ENCODE peak calls at places on chromosomes 11 and 22, in five cellular contexts. J, R, M, Z and B are unnamed samples.
A peak's percentile ranks its signal among the peaks of the same experiment; 100 is the strongest.

GRCh38 chr11:112525844-112526590 is 265.4 kb upstream of the PLET1 start:
- DNase-seq in Z (no peak), R (no peak), J (no peak), M (no peak), B (no peak)

GRCh38 chr11:117423046-117423575 is 95.5 kb downstream of the CEP164 start:
- DNase-seq in M (no peak), R (no peak), J (no peak), Z (no peak), B (no peak)

GRCh38 chr11:10351768-10352641 is 47.1 kb downstream of the ADM start:
- DNase-seq in R (peak; percentile 72), J (no peak), Z (peak; percentile 82), M (peak; percentile 62), B (no peak)

GRCh38 chr22:42906605-42907338 is 49.7 kb upstream of the ARFGAP3 start:
- DNase-seq in Z (no peak), J (no peak), M (no peak), R (no peak), B (no peak)

GRCh38 chr11:134821422-134821821 is 409.4 kb upstream of the B3GAT1 start:
- DNase-seq in J (no peak), Z (no peak), R (no peak), M (no peak), B (no peak)

GRCh38 chr11:128741511-128741910 is 47.6 kb downstream of the FLI1 start:
- DNase-seq in J (no peak), M (no peak), R (no peak), Z (no peak), B (no peak)

GRCh38 chr11:59891781-59892181 is 13.2 kb downstream of the OOSP3 start:
- DNase-seq in R (no peak), Z (no peak), J (no peak), M (no peak), B (no peak)

GRCh38 chr11:36372101-36372767 is 76.1 kb downstream of the PRR5L start:
- DNase-seq in J (no peak), R (no peak), M (no peak), Z (peak; percentile 89), B (peak; percentile 94)

GRCh38 chr11:115716577-115717214 is 212.5 kb upstream of the CADM1 start:
- DNase-seq in M (no peak), R (no peak), J (no peak), Z (no peak), B (no peak)

GRCh38 chr11:72240461-72241289 is 3.3 kb downstream of the PHOX2A start:
- DNase-seq in Z (no peak), R (no peak), M (no peak), J (no peak), B (no peak)

GRCh38 chr11:97110376-97110775 is 720.6 kb downstream of the JRKL start:
- DNase-seq in R (no peak), Z (no peak), J (no peak), M (no peak), B (no peak)

GRCh38 chr11:62880803-62881578 is at the start of gene SLC3A2:
- DNase-seq in R (peak; percentile 84), Z (peak; percentile 91), M (peak; percentile 45), J (peak; percentile 89), B (peak; percentile 50)

GRCh38 chr11:7385532-7385931 is 99.8 kb upstream of the OLFML1 start:
- DNase-seq in M (no peak), J (no peak), R (no peak), Z (no peak), B (no peak)

GRCh38 chr11:78212586-78213371 is 24.1 kb downstream of the USP35 start:
- DNase-seq in R (no peak), M (peak; percentile 11), J (no peak), Z (peak; percentile 13), B (no peak)

GRCh38 chr22:40407021-40407761 is 36.8 kb downstream of the SGSM3 start:
- DNase-seq in Z (no peak), J (no peak), R (no peak), M (no peak), B (no peak)

GRCh38 chr11:43408277-43408676 is 49.6 kb downstream of the TTC17 start:
- DNase-seq in R (no peak), Z (no peak), M (no peak), J (no peak), B (no peak)

GRCh38 chr22:41821449-41822030 is 11.4 kb upstream of the SREBF2 start:
- DNase-seq in M (no peak), Z (no peak), J (no peak), R (no peak), B (no peak)

GRCh38 chr11:122285021-122285420 is 169.0 kb upstream of the BLID start:
- DNase-seq in J (no peak), Z (no peak), R (no peak), M (no peak), B (no peak)

GRCh38 chr11:63535734-63536133 is 874 bp upstream of the PLAAT4 start:
- DNase-seq in M (no peak), R (no peak), Z (no peak), J (no peak), B (no peak)

GRCh38 chr11:17543041-17543440 is 1.2 kb downstream of the USH1C start:
- DNase-seq in M (no peak), Z (no peak), J (no peak), R (no peak), B (no peak)

GRCh38 chr11:24679686-24680318 is 182.9 kb downstream of the LUZP2 start:
- DNase-seq in Z (no peak), J (no peak), R (no peak), M (no peak), B (no peak)

GRCh38 chr22:50031189-50032091 is 18.9 kb upstream of the IL17REL start:
- DNase-seq in Z (no peak), R (no peak), J (no peak), M (no peak), B (no peak)

GRCh38 chr11:114984611-114985163 is 306.4 kb downstream of the NXPE2 start:
- DNase-seq in M (no peak), J (no peak), Z (no peak), R (no peak), B (no peak)

GRCh38 chr11:13984616-13985474 is 22.3 kb downstream of the SPON1 start:
- DNase-seq in Z (peak; percentile 73), M (peak; percentile 75), J (no peak), R (no peak), B (peak; percentile 70)

GRCh38 chr11:14894657-14895598 is 2.9 kb upstream of the CYP2R1 start:
- DNase-seq in Z (peak; percentile 40), R (peak; percentile 60), J (no peak), M (no peak), B (peak; percentile 20)

GRCh38 chr22:36279219-36279666 is 26.3 kb downstream of the APOL1 start:
- DNase-seq in J (no peak), M (no peak), R (no peak), Z (no peak), B (no peak)

GRCh38 chr22:50146440-50147228 is 23.9 kb upstream of the PANX2 start:
- DNase-seq in Z (peak; percentile 53), M (no peak), J (peak; percentile 30), R (no peak), B (peak; percentile 24)

GRCh38 chr22:27726726-27727449 is 74.7 kb downstream of the MN1 start:
- DNase-seq in M (peak; percentile 90), J (no peak), R (peak; percentile 55), Z (peak; percentile 68), B (peak; percentile 21)

GRCh38 chr11:15621565-15621964 is 506.8 kb downstream of the INSC start:
- DNase-seq in M (no peak), Z (no peak), R (no peak), J (no peak), B (no peak)

GRCh38 chr11:19344661-19345518 is 104.1 kb upstream of the E2F8 start:
- DNase-seq in Z (peak; percentile 31), R (no peak), J (peak; percentile 41), M (no peak), B (no peak)

DNA sequence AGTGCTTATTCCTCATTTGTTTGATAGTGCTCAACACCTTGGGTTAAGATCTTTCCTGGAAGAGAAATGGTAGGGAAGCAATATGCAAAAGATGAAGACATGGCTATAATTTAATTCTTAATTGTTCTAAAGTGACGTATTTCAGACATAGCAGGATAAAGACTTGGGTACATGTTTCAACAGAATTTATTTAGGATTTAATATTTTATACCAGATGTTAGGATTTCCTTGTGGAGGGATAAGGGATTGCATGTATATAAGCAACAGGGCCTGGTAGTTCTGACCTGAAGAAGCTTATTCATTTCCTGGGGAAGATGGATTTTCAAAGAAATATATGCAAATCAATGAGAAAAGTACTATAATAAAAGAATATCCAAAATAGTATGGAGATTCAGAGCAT is 163.8 kb downstream of the FAT3 start:
- DNase-seq in J (no peak), Z (no peak), R (no peak), M (no peak), B (no peak)
- TF ChIP-seq CTCF in J (no peak), Z (no peak), R (no peak), M (peak; percentile 22), B (peak; percentile 18)

DNA sequence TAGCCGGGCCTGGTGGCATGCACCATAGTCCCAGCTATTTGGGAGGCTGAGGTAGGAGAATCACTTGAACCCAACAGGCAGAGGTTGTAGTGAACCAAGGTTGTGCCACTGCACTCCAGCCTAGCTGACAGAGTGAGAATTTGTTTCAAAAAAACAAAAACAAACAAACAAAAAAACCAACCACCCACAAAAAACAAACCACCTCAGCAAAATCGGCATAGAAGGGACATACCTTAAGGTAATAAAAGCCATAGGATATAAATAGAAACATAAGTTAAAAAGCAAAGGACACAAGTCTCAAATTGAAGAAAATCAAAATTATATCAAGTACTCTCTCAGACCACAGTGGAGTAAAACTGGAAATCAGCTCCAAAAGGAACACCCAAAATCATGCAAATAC is 33.2 kb downstream of the PIWIL3 start:
- DNase-seq in Z (no peak), R (no peak), M (no peak), J (no peak), B (no peak)
- H3K4me3 ChIP-seq in Z (no peak overlapping the region), R (no peak overlapping the region), M (no peak overlapping the region), J (no peak overlapping the region), B (no peak overlapping the region)

DNA sequence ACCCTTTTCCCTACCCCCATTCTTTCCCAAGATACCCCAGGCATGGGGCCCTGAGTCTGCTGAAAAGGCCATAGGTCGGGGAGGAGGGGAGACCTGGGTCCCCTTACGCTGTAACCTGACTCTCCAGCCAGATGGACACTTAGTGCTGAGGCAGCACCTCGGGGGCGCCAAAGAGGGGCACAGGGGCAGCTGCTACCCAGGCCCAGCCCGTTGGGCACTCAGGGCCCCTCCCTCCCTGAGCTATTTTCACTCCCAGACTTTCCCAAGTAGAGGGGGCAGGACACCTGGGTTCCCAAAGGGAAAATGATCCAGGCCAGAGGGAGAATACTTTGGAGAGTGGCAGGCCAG is 933 bp downstream of the ACTN3 start:
- DNase-seq in M (no peak), R (no peak), Z (no peak), J (no peak), B (no peak)
- TF ChIP-seq CTCF in M (no peak), R (no peak), Z (no peak), J (no peak), B (no peak)

DNA sequence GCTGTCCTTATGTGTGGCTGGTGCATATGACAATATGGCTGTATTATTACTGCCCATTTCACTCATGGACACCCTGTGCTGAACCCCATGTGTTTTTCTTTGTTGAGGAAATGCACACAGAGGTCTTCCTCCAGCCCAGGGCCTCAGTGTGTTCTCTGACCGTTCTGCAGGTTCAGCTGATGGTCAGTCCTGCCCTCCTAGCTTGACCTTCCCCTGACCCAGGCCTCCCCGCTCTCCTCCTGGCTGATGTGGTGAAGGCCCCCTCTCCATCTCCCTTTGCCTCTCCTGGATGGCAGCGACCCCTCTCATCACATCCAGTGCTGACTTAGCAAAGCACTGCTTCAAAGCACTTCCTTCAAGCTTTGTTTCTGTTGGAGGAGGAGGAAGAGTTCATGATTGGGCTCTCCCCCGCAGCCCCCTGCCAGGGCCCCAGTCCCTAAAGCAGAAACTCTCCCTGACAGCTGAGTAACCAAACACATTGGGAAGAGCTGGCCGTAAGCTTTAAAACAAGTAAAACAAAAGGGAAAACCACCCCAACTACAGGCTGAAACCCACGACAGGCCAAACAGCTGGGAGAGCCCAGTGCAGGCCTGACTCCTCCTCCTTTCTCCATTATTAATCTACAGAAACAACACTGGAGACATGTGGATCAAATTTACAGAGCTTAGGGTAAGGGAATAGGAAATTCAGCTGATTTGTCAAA is 101.3 kb downstream of the NAT10 start:
- DNase-seq in M (no peak), J (no peak), Z (no peak), R (no peak), B (no peak)
- H3K4me3 ChIP-seq in M (no peak overlapping the region), J (no peak overlapping the region), Z (no peak overlapping the region), R (no peak overlapping the region), B (no peak overlapping the region)